ENCODE peak calls at places on chromosomes 16 and 17, in six cellular contexts. A is AG09309, G is A549, K is brain microvascular endothelial cell, V is Panc1, Z is H1. S is an unnamed sample.

GRCh38 chr17:80970044-80970761 is 21.4 kb upstream of the CHMP6 start:
- DNase-seq in A (no peak), G (peak; percentile 44), K (no peak), V (peak; percentile 5), Z (no peak), S (peak; percentile 33)

GRCh38 chr16:67198238-67198734 is 645 bp upstream of the ELMO3 start:
- DNase-seq in A (no peak), G (peak; percentile 66), K (no peak), V (no peak), Z (peak; percentile 73), S (no peak)

GRCh38 chr17:48541574-48542113 is 3.3 kb downstream of the HOXB2 start:
- DNase-seq in A (no peak), G (no peak), K (no peak), V (no peak), Z (peak; percentile 67), S (peak; percentile 75)

GRCh38 chr16:23182675-23183485 is at the start of gene SCNN1G:
- DNase-seq in A (no peak), G (no peak), K (no peak), V (no peak), Z (no peak), S (no peak)

GRCh38 chr16:86073103-86073625 is 174.2 kb downstream of the IRF8 start:
- DNase-seq in A (no peak), G (no peak), K (no peak), V (no peak), Z (no peak), S (no peak)

GRCh38 chr17:70378005-70378404 is 208.7 kb downstream of the KCNJ2 start:
- DNase-seq in A (no peak), G (no peak), K (no peak), V (no peak), Z (no peak), S (no peak)

GRCh38 chr17:14458724-14459123 is 157.8 kb downstream of the HS3ST3B1 start:
- DNase-seq in A (no peak), G (no peak), K (no peak), V (no peak), Z (no peak), S (no peak)

GRCh38 chr16:27816561-27816960 is 247.0 kb downstream of the GSG1L start:
- DNase-seq in A (no peak), G (no peak), K (no peak), V (no peak), Z (no peak), S (no peak)

GRCh38 chr17:79651751-79652150 is 40.9 kb upstream of the RBFOX3 start:
- DNase-seq in A (no peak), G (no peak), K (no peak), V (no peak), Z (peak; percentile 28), S (no peak)

GRCh38 chr16:22141746-22142145 is 20.6 kb upstream of the SDR42E2 start:
- DNase-seq in A (no peak), G (peak; percentile 54), K (peak; percentile 31), V (no peak), Z (peak; percentile 59), S (peak; percentile 15)

GRCh38 chr17:78771758-78772382 is 10.2 kb downstream of the CYTH1 start:
- DNase-seq in A (no peak), G (no peak), K (no peak), V (no peak), Z (no peak), S (no peak)

GRCh38 chr17:1298616-1299015 is 19.2 kb downstream of the TRARG1 start:
- DNase-seq in A (no peak), G (no peak), K (no peak), V (no peak), Z (peak; percentile 73), S (no peak)

GRCh38 chr17:70588003-70588402 is 418.7 kb downstream of the KCNJ2 start:
- DNase-seq in A (no peak), G (no peak), K (no peak), V (no peak), Z (no peak), S (no peak)

GRCh38 chr17:63919311-63919723 is 678 bp upstream of the GH1 start:
- DNase-seq in A (peak; percentile 7), G (peak; percentile 67), K (peak; percentile 45), V (peak; percentile 72), Z (peak; percentile 85), S (peak; percentile 67)

GRCh38 chr16:57667526-57668258 is 414 bp upstream of the ADGRG3 start:
- DNase-seq in A (no peak), G (peak; percentile 54), K (peak; percentile 13), V (no peak), Z (peak; percentile 75), S (no peak)

GRCh38 chr17:21001111-21001812 is 41.5 kb downstream of the USP22 start:
- DNase-seq in A (no peak), G (no peak), K (no peak), V (no peak), Z (no peak), S (no peak)

GRCh38 chr16:47019563-47019962 is 46.1 kb upstream of the DNAJA2 start:
- DNase-seq in A (no peak), G (peak; percentile 21), K (no peak), V (no peak), Z (no peak), S (peak; percentile 32)

GRCh38 chr16:47013910-47014309 is 40.4 kb upstream of the DNAJA2 start:
- DNase-seq in A (no peak), G (no peak), K (no peak), V (no peak), Z (no peak), S (no peak)

GRCh38 chr16:47016700-47017133 is 43.2 kb upstream of the DNAJA2 start:
- DNase-seq in A (no peak), G (no peak), K (no peak), V (no peak), Z (no peak), S (peak; percentile 19)

GRCh38 chr16:47017636-47018035 is 44.2 kb upstream of the DNAJA2 start:
- DNase-seq in A (no peak), G (no peak), K (no peak), V (no peak), Z (no peak), S (no peak)

GRCh38 chr16:47018223-47018891 is 44.9 kb upstream of the DNAJA2 start:
- DNase-seq in A (no peak), G (peak; percentile 75), K (peak; percentile 7), V (peak; percentile 43), Z (no peak), S (peak; percentile 22)
- TF ChIP-seq CTCF in A (peak; percentile 35), G (no peak), K (peak; percentile 59), V (peak; percentile 62), Z (peak; percentile 40), S (peak; percentile 44)

DNA sequence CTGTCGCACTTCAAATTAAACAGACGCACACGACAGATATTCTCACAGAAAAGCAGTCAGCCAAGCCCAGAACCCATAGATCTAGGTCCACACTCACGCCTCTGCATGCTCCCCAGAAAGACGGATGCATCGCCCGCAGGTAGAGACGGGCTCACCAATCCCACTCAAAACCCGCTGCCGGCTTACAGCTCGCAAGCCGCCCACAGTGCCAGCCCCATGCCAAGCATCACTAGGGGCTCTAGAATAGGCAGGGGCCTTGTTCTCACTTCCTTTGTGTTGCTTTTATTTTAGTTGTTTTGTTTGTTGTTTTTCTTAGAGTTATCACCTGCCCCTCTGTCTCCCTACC is 336 bp upstream of the BMERB1 start:
- DNase-seq in A (no peak), G (no peak), K (no peak), V (no peak), Z (no peak), S (no peak)
- H3K4me3 ChIP-seq in A (peak overlapping the region; percentile 86), G (peak overlapping the region; percentile 73), K (peak overlapping the region; percentile 88), V (peak overlapping the region; percentile 71), Z (peak overlapping the region; percentile 90), S (peak overlapping the region; percentile 81)

DNA sequence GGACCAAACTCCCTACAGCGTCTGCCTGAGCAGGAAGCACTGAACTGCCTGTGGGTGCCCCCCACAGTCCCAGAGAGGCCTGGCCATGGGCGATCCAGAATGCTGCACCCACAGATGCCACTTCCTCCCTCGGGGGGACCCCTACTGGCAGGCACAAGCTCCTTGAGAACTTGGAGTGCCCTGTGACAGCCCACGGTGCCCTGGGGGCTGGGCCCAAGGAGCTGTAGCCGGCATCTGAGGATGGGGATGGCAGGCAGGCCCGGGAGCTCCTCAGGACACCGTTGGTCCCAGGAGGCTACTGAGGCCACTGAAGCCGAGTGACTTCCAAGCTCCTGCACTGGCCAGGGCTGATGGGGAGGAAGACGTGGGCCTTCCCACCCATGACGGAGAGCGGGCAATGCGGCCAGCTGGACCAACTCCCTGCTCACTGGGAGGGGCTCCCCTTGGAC is 15.1 kb upstream of the RASD1 start:
- DNase-seq in A (no peak), G (no peak), K (no peak), V (no peak), Z (no peak), S (no peak)
- TF ChIP-seq CTCF in A (no peak), G (no peak), K (no peak), V (no peak), Z (no peak), S (no peak)

GRCh38 chr16:52114414-52114813 is 432.5 kb downstream of the TOX3 start:
- DNase-seq in A (no peak), G (peak; percentile 7), K (peak; percentile 11), V (no peak), Z (no peak), S (no peak)
- H3K4me3 ChIP-seq in A (no peak overlapping the region), G (no peak overlapping the region), K (no peak overlapping the region), V (no peak overlapping the region), Z (no peak overlapping the region), S (no peak overlapping the region)

GRCh38 chr16:20520103-20520502 is 56.1 kb downstream of the ACSM2B start:
- DNase-seq in A (no peak), G (no peak), K (no peak), V (no peak), Z (no peak), S (no peak)
- TF ChIP-seq CTCF in A (no peak), G (no peak), K (no peak), V (no peak), Z (no peak), S (no peak)

DNA sequence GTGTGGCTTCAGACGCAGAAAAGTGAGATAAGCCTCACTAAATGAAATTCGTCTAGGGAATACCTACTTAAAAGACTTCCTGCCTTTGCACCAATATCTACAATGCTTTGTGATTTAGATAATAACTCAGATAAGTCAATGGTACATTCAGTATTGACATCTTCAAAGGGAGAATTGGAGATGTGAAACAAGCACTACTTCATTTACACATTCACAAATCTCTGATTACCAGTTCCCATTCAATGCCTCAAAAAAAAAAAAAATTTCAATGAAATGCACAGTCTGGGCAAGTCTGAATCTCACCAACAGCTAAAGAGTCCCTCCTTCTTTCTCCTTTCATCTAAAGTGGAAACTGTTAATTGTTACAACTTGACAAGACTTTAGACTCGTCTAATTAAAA is 3.7 kb downstream of the PHF12 start:
- DNase-seq in A (no peak), G (no peak), K (no peak), V (no peak), Z (no peak), S (no peak)
- H3K4me3 ChIP-seq in A (no peak overlapping the region), G (no peak overlapping the region), K (no peak overlapping the region), V (peak overlapping the region; percentile 86), Z (no peak overlapping the region), S (no peak overlapping the region)

DNA sequence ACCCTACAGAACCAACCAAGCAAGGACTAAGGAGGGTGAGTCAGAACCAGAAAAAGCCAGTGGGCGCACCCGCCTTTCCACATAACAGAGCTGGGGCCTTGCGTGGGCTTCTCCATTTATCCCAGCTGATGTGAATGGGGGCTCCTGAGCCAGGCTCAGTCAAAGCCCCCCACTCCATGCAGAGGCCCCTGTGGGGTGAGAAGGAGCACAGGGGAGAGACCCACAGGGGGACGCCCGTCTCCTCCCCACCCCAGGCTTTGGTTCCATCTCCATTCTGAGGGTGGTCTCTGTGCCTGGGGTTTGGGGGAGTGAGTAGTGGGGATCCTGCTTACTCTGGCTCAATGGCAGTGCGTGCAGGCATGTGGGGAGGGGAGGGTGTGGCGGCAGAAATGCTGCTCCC is 210.1 kb upstream of the TNRC6C start:
- DNase-seq in A (no peak), G (no peak), K (no peak), V (no peak), Z (no peak), S (no peak)
- TF ChIP-seq CTCF in A (no peak), G (no peak), K (no peak), V (no peak), Z (no peak), S (no peak)